ENCODE peak calls at places on chromosome X, in five cellular contexts. L is activated CD4-positive, alpha-beta T cell treated with anti-CD3 and anti-CD28 coated beads for 1 hour; M is cerebellar cortex; U is T-cell; A is neural progenitor cell. C is an unnamed sample.

GRCh38 chrX:112642349-112642748 is 37.4 kb downstream of the LHFPL1 start:
- DNase-seq in L (no peak), M (peak), U (no peak), A (peak), C (no peak)

GRCh38 chrX:69510914-69511513 is 6.9 kb downstream of the NALF2 start:
- DNase-seq in L (no peak), M (no peak), U (no peak), A (no peak), C (no peak)

GRCh38 chrX:19177710-19178109 is 55.4 kb upstream of the ADGRG2 start:
- DNase-seq in L (no peak), M (no peak), U (no peak), A (no peak), C (no peak)

GRCh38 chrX:66046612-66047235 is 6.8 kb upstream of the VSIG4 start:
- DNase-seq in L (no peak), M (no peak), U (no peak), A (no peak), C (no peak)

GRCh38 chrX:149074429-149074828 is 430.7 kb downstream of the IDS start:
- DNase-seq in L (no peak), M (no peak), U (no peak), A (no peak), C (no peak)

GRCh38 chrX:54920610-54921426 is at the start of gene TRO:
- DNase-seq in L (no peak), M (peak), U (no peak), A (peak), C (no peak)

GRCh38 chrX:8815460-8816065 is 14.4 kb upstream of the FAM9A start:
- DNase-seq in L (no peak), M (peak), U (no peak), A (peak), C (no peak)

GRCh38 chrX:45009371-45010000 is 136.5 kb downstream of the KDM6A start:
- DNase-seq in L (no peak), M (no peak), U (no peak), A (no peak), C (no peak)

GRCh38 chrX:151902813-151903591 is 9.7 kb upstream of the MAGEA4 start:
- DNase-seq in L (no peak), M (no peak), U (no peak), A (no peak), C (no peak)

GRCh38 chrX:98371994-98372393 is 1488.3 kb downstream of the RPA4 start:
- DNase-seq in L (no peak), M (no peak), U (no peak), A (peak), C (no peak)

GRCh38 chrX:101977091-101977490 is 45.3 kb upstream of the ZMAT1 start:
- DNase-seq in L (no peak), M (no peak), U (no peak), A (no peak), C (no peak)

GRCh38 chrX:65924938-65925507 is 114.9 kb downstream of the VSIG4 start:
- DNase-seq in L (no peak), M (no peak), U (no peak), A (no peak), C (no peak)

GRCh38 chrX:119981286-119982070 is 37.9 kb upstream of the NKAP start:
- DNase-seq in L (no peak), M (peak), U (no peak), A (peak), C (no peak)

GRCh38 chrX:118523920-118524319 is 28.3 kb downstream of the DOCK11 start:
- DNase-seq in L (peak), M (no peak), U (peak), A (no peak), C (no peak)

GRCh38 chrX:13198762-13199064 is 121.1 kb downstream of the ATXN3L start:
- DNase-seq in L (no peak), M (no peak), U (no peak), A (no peak), C (no peak)

GRCh38 chrX:42515939-42516338 is 262.0 kb downstream of the PPP1R2C start:
- DNase-seq in L (no peak), M (no peak), U (no peak), A (no peak), C (no peak)

GRCh38 chrX:110175146-110175545 is 142.7 kb downstream of the AMMECR1 start:
- DNase-seq in L (no peak), M (no peak), U (no peak), A (no peak), C (no peak)

GRCh38 chrX:154596290-154596929 is 11.5 kb downstream of the CTAG1A start:
- DNase-seq in L (no peak), M (no peak), U (no peak), A (peak), C (no peak)

GRCh38 chrX:46967547-46967946 is 55.3 kb downstream of the JADE3 start:
- DNase-seq in L (no peak), M (no peak), U (no peak), A (no peak), C (no peak)

GRCh38 chrX:151505796-151506195 is 57.7 kb upstream of the PASD1 start:
- DNase-seq in L (no peak), M (peak), U (no peak), A (peak), C (no peak)